ENCODE peak calls at places on chromosomes 6 and 20, in ten cellular contexts. G is MV-4-11; K is GM03348; U is CD8-positive, alpha-beta memory T cell; H is NCI-H524; Y is AG20443; M is sciatic nerve; L is endothelial cell; X is breast epithelium; E is stimulated activated CD8-positive, alpha-beta memory T cell treated with anti-CD3 and anti-CD28 coated beads, Interleukin-7, amount 100 ng/mL, for 1 hour. N is an unnamed sample.

GRCh38 chr6:46044876-46045617 is 29.4 kb upstream of the CLIC5 start:
- DNase-seq in G (peak), K (peak), U (no peak), H (no peak), Y (peak), M (peak), L (no peak), X (peak), E (no peak), N (peak)

GRCh38 chr6:10112871-10113584 is 301.8 kb downstream of the TFAP2A start:
- DNase-seq in G (no peak), K (no peak), U (no peak), H (peak), Y (no peak), M (no peak), L (peak), X (no peak), E (no peak), N (no peak)

GRCh38 chr6:11202513-11203305 is 29.8 kb downstream of the NEDD9 start:
- DNase-seq in G (no peak), K (no peak), U (no peak), H (no peak), Y (peak), M (no peak), L (peak), X (no peak), E (no peak), N (no peak)

GRCh38 chr6:110881929-110882629 is 7.5 kb downstream of the AMD1 start:
- DNase-seq in G (no peak), K (no peak), U (no peak), H (no peak), Y (no peak), M (no peak), L (no peak), X (no peak), E (no peak), N (no peak)

GRCh38 chr20:24917797-24918578 is 31.1 kb upstream of the CST7 start:
- DNase-seq in G (peak), K (peak), U (peak), H (peak), Y (peak), M (peak), L (peak), X (no peak), E (peak), N (peak)

GRCh38 chr6:115796061-115796460 is 264.6 kb downstream of the FRK start:
- DNase-seq in G (no peak), K (no peak), U (no peak), H (no peak), Y (no peak), M (no peak), L (no peak), X (no peak), E (no peak), N (no peak)

GRCh38 chr6:159053781-159054398 is 9.1 kb upstream of the TAGAP start:
- DNase-seq in G (peak), K (no peak), U (no peak), H (no peak), Y (no peak), M (no peak), L (no peak), X (no peak), E (no peak), N (no peak)

GRCh38 chr20:34881689-34882088 is 5.3 kb downstream of the ACSS2 start:
- DNase-seq in G (no peak), K (no peak), U (no peak), H (no peak), Y (no peak), M (no peak), L (no peak), X (no peak), E (no peak), N (no peak)

GRCh38 chr20:1377341-1377871 is 15.4 kb downstream of the FKBP1A start:
- DNase-seq in G (no peak), K (no peak), U (no peak), H (no peak), Y (no peak), M (no peak), L (no peak), X (no peak), E (no peak), N (no peak)

GRCh38 chr6:136528477-136528876 is 21.7 kb downstream of the MAP7 start:
- DNase-seq in G (no peak), K (no peak), U (no peak), H (no peak), Y (no peak), M (no peak), L (no peak), X (no peak), E (no peak), N (no peak)

GRCh38 chr6:27332692-27333641 is 20.9 kb upstream of the POM121L2 start:
- DNase-seq in G (no peak), K (no peak), U (no peak), H (peak), Y (peak), M (no peak), L (peak), X (no peak), E (no peak), N (no peak)

GRCh38 chr6:150632785-150633465 is 33.2 kb downstream of the PLEKHG1 start:
- DNase-seq in G (no peak), K (no peak), U (no peak), H (no peak), Y (no peak), M (no peak), L (no peak), X (no peak), E (no peak), N (no peak)

GRCh38 chr20:6898928-6899327 is 131.4 kb downstream of the BMP2 start:
- DNase-seq in G (no peak), K (no peak), U (no peak), H (no peak), Y (no peak), M (no peak), L (no peak), X (no peak), E (no peak), N (no peak)